ENCODE peak calls at places on chromosomes 12 and 14, in ten cellular contexts. One of them, this sample, is unnamed. For H3K36me3 and H3K4me1, the result is how much of the 10 kb centered on the place peaks cover.

GRCh38 chr12:107891967-107892366 is 117.5 kb downstream of the ASCL4 start:
- DNase-seq in left ventricle myocardium inferior: no peak
- DNase-seq in heart right ventricle: no peak
- DNase-seq in pancreas: no peak
- DNase-seq in cardiac muscle cell: peak
- DNase-seq in GM23248: peak
- DNase-seq in IMR-90: peak
- DNase-seq in HCT116: no peak
- DNase-seq in effector memory CD4-positive, alpha-beta T cell: no peak
- DNase-seq in endothelial cell of umbilical vein: peak
- DNase-seq in this sample: no peak

GRCh38 chr12:94597268-94597667 is 53.1 kb downstream of the TMCC3 start:
- DNase-seq in left ventricle myocardium inferior: no peak
- DNase-seq in heart right ventricle: no peak
- DNase-seq in pancreas: no peak
- DNase-seq in cardiac muscle cell: no peak
- DNase-seq in GM23248: no peak
- DNase-seq in IMR-90: no peak
- DNase-seq in HCT116: no peak
- DNase-seq in effector memory CD4-positive, alpha-beta T cell: no peak
- DNase-seq in endothelial cell of umbilical vein: no peak
- DNase-seq in this sample: no peak

GRCh38 chr12:104136577-104136976 is 1.4 kb downstream of the NFYB start:
- DNase-seq in left ventricle myocardium inferior: no peak
- DNase-seq in heart right ventricle: no peak
- DNase-seq in pancreas: no peak
- DNase-seq in cardiac muscle cell: peak
- DNase-seq in GM23248: peak
- DNase-seq in IMR-90: peak
- DNase-seq in HCT116: no peak
- DNase-seq in effector memory CD4-positive, alpha-beta T cell: no peak
- DNase-seq in endothelial cell of umbilical vein: peak
- DNase-seq in this sample: no peak

GRCh38 chr14:56244138-56244789 is 126.1 kb downstream of the PELI2 start:
- DNase-seq in left ventricle myocardium inferior: no peak
- DNase-seq in heart right ventricle: no peak
- DNase-seq in pancreas: no peak
- DNase-seq in cardiac muscle cell: peak
- DNase-seq in GM23248: peak
- DNase-seq in IMR-90: peak
- DNase-seq in HCT116: no peak
- DNase-seq in effector memory CD4-positive, alpha-beta T cell: no peak
- DNase-seq in endothelial cell of umbilical vein: no peak
- DNase-seq in this sample: no peak

GRCh38 chr12:8563383-8563782 is 22.7 kb upstream of the CLEC4E start:
- DNase-seq in left ventricle myocardium inferior: no peak
- DNase-seq in heart right ventricle: no peak
- DNase-seq in pancreas: no peak
- DNase-seq in cardiac muscle cell: no peak
- DNase-seq in GM23248: no peak
- DNase-seq in IMR-90: no peak
- DNase-seq in HCT116: no peak
- DNase-seq in effector memory CD4-positive, alpha-beta T cell: no peak
- DNase-seq in endothelial cell of umbilical vein: no peak
- DNase-seq in this sample: no peak

GRCh38 chr14:97978336-97978735 is 1181.2 kb downstream of the VRK1 start:
- DNase-seq in left ventricle myocardium inferior: peak
- DNase-seq in heart right ventricle: peak
- DNase-seq in pancreas: peak
- DNase-seq in cardiac muscle cell: no peak
- DNase-seq in GM23248: peak
- DNase-seq in IMR-90: no peak
- DNase-seq in HCT116: peak
- DNase-seq in effector memory CD4-positive, alpha-beta T cell: peak
- DNase-seq in endothelial cell of umbilical vein: no peak
- DNase-seq in this sample: peak

GRCh38 chr14:105161314-105161713 is 7.3 kb downstream of the JAG2 start:
- DNase-seq in left ventricle myocardium inferior: no peak
- DNase-seq in heart right ventricle: no peak
- DNase-seq in pancreas: no peak
- DNase-seq in cardiac muscle cell: no peak
- DNase-seq in GM23248: no peak
- DNase-seq in IMR-90: no peak
- DNase-seq in HCT116: no peak
- DNase-seq in effector memory CD4-positive, alpha-beta T cell: no peak
- DNase-seq in endothelial cell of umbilical vein: no peak
- DNase-seq in this sample: no peak

GRCh38 chr14:90756755-90757345 is 59.4 kb downstream of the TTC7B start:
- DNase-seq in left ventricle myocardium inferior: no peak
- DNase-seq in heart right ventricle: no peak
- DNase-seq in pancreas: no peak
- DNase-seq in cardiac muscle cell: no peak
- DNase-seq in GM23248: no peak
- DNase-seq in IMR-90: no peak
- DNase-seq in HCT116: no peak
- DNase-seq in effector memory CD4-positive, alpha-beta T cell: no peak
- DNase-seq in endothelial cell of umbilical vein: no peak
- DNase-seq in this sample: no peak

GRCh38 chr14:50039734-50040400 is 76.5 kb downstream of the VCPKMT start:
- DNase-seq in left ventricle myocardium inferior: peak
- DNase-seq in heart right ventricle: peak
- DNase-seq in pancreas: no peak
- DNase-seq in cardiac muscle cell: peak
- DNase-seq in GM23248: peak
- DNase-seq in IMR-90: no peak
- DNase-seq in HCT116: no peak
- DNase-seq in effector memory CD4-positive, alpha-beta T cell: no peak
- DNase-seq in endothelial cell of umbilical vein: no peak
- DNase-seq in this sample: no peak

GRCh38 chr12:76784600-76785051 is 20.7 kb downstream of the ZDHHC17 start:
- DNase-seq in left ventricle myocardium inferior: no peak
- DNase-seq in heart right ventricle: no peak
- DNase-seq in pancreas: no peak
- DNase-seq in cardiac muscle cell: peak
- DNase-seq in GM23248: peak
- DNase-seq in IMR-90: peak
- DNase-seq in HCT116: no peak
- DNase-seq in effector memory CD4-positive, alpha-beta T cell: no peak
- DNase-seq in endothelial cell of umbilical vein: no peak
- DNase-seq in this sample: no peak

GRCh38 chr14:105317546-105317945 is 3.0 kb downstream of the PACS2 start:
- DNase-seq in left ventricle myocardium inferior: peak
- DNase-seq in heart right ventricle: no peak
- DNase-seq in pancreas: peak
- DNase-seq in cardiac muscle cell: peak
- DNase-seq in GM23248: peak
- DNase-seq in IMR-90: peak
- DNase-seq in HCT116: no peak
- DNase-seq in effector memory CD4-positive, alpha-beta T cell: no peak
- DNase-seq in endothelial cell of umbilical vein: no peak
- DNase-seq in this sample: peak

GRCh38 chr12:63078911-63079310 is 72.1 kb downstream of the AVPR1A start:
- DNase-seq in left ventricle myocardium inferior: no peak
- DNase-seq in heart right ventricle: no peak
- DNase-seq in pancreas: no peak
- DNase-seq in cardiac muscle cell: no peak
- DNase-seq in GM23248: no peak
- DNase-seq in IMR-90: no peak
- DNase-seq in HCT116: no peak
- DNase-seq in effector memory CD4-positive, alpha-beta T cell: no peak
- DNase-seq in endothelial cell of umbilical vein: no peak
- DNase-seq in this sample: no peak

DNA sequence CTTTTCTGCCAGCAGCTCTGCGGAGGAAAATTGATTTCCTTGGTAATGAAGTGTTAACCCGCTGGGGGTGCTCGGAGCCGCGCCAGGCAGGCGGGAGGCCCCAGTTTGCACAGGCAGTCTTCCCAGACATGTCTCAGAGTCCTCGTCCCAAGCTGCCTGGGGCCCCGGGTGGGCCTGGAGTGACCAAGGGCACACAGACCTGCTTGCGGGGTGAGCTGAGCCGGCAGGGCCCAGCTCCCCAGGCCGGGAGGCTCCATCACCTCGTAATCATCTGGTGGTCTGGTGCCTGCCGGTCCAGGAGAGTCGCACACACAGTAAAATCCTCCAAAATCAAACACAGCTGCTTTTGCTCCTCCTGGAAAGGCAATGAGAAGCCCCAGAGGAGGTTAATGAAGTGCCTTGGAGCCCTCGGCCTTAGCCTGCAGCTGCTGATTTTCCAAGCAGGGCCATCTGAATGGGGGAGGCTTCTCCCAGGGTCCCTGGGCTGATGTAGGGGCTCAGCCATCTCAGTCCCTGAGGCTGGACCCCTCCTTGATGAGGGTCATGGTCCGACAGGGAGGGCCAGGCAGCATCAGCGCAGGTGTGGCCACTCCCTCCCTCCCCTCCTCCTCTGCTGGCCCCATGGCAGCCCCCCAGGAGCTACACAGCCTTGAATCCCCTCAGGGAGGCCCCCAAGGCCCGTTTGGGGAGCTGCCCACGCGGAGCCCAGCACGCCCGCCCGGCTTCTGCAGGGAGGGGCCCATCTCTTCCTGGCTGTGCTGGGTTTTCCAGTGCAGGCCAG is 39.4 kb upstream of the FBRSL1 start:
- DNase-seq in left ventricle myocardium inferior: no peak
- DNase-seq in heart right ventricle: no peak
- DNase-seq in pancreas: peak
- DNase-seq in cardiac muscle cell: no peak
- DNase-seq in GM23248: no peak
- DNase-seq in IMR-90: no peak
- DNase-seq in HCT116: no peak
- DNase-seq in effector memory CD4-positive, alpha-beta T cell: no peak
- DNase-seq in endothelial cell of umbilical vein: no peak
- DNase-seq in this sample: no peak
- H3K4me3 ChIP-seq in left ventricle myocardium inferior: no peak
- H3K4me3 ChIP-seq in heart right ventricle: no peak
- H3K4me3 ChIP-seq in pancreas: no peak
- H3K4me3 ChIP-seq in cardiac muscle cell: no peak
- H3K4me3 ChIP-seq in GM23248: no peak
- H3K4me3 ChIP-seq in IMR-90: no peak
- H3K4me3 ChIP-seq in HCT116: no peak
- H3K4me3 ChIP-seq in effector memory CD4-positive, alpha-beta T cell: no peak
- H3K4me3 ChIP-seq in endothelial cell of umbilical vein: no peak
- H3K4me3 ChIP-seq in this sample: no peak

GRCh38 chr14:103476065-103476464 is 46.6 kb downstream of the CKB start:
- DNase-seq in left ventricle myocardium inferior: no peak
- DNase-seq in heart right ventricle: no peak
- DNase-seq in pancreas: no peak
- DNase-seq in cardiac muscle cell: no peak
- DNase-seq in GM23248: no peak
- DNase-seq in IMR-90: no peak
- DNase-seq in HCT116: no peak
- DNase-seq in effector memory CD4-positive, alpha-beta T cell: no peak
- DNase-seq in endothelial cell of umbilical vein: no peak
- DNase-seq in this sample: no peak

GRCh38 chr14:103474893-103475292 is 47.7 kb downstream of the CKB start:
- DNase-seq in left ventricle myocardium inferior: no peak
- DNase-seq in heart right ventricle: no peak
- DNase-seq in pancreas: no peak
- DNase-seq in cardiac muscle cell: no peak
- DNase-seq in GM23248: no peak
- DNase-seq in IMR-90: no peak
- DNase-seq in HCT116: no peak
- DNase-seq in effector memory CD4-positive, alpha-beta T cell: no peak
- DNase-seq in endothelial cell of umbilical vein: no peak
- DNase-seq in this sample: no peak

GRCh38 chr14:103472939-103473338 is 49.7 kb downstream of the CKB start:
- DNase-seq in left ventricle myocardium inferior: no peak
- DNase-seq in heart right ventricle: no peak
- DNase-seq in pancreas: no peak
- DNase-seq in cardiac muscle cell: no peak
- DNase-seq in GM23248: no peak
- DNase-seq in IMR-90: no peak
- DNase-seq in HCT116: no peak
- DNase-seq in effector memory CD4-positive, alpha-beta T cell: no peak
- DNase-seq in endothelial cell of umbilical vein: no peak
- DNase-seq in this sample: no peak

GRCh38 chr14:103480595-103480994 is 42.0 kb downstream of the CKB start:
- DNase-seq in left ventricle myocardium inferior: no peak
- DNase-seq in heart right ventricle: no peak
- DNase-seq in pancreas: no peak
- DNase-seq in cardiac muscle cell: no peak
- DNase-seq in GM23248: no peak
- DNase-seq in IMR-90: no peak
- DNase-seq in HCT116: no peak
- DNase-seq in effector memory CD4-positive, alpha-beta T cell: no peak
- DNase-seq in endothelial cell of umbilical vein: no peak
- DNase-seq in this sample: no peak

DNA sequence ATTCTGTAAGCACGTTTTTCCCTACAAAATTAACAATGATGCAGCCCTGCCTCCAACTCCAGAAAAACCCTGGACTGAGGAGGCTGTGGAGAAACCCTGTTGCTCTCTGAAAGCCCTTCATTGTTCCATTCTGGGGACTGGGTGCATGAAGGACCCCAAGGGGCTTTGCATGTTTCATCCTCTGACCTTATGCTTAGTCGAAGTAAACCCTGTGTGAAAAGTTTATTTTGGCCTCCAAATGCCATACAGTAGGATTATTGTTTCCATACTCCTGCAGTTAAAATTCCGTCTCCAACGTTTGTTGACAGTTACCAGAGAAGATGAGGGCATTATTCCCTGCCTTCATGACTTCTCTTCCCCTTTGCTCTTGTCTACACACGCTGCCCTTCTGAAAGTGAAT is 46.0 kb downstream of the CKB start:
- DNase-seq in left ventricle myocardium inferior: no peak
- DNase-seq in heart right ventricle: no peak
- DNase-seq in pancreas: no peak
- DNase-seq in cardiac muscle cell: no peak
- DNase-seq in GM23248: no peak
- DNase-seq in IMR-90: no peak
- DNase-seq in HCT116: no peak
- DNase-seq in effector memory CD4-positive, alpha-beta T cell: no peak
- DNase-seq in endothelial cell of umbilical vein: no peak
- DNase-seq in this sample: no peak
- H3K36me3 ChIP-seq in left ventricle myocardium inferior: half or more
- H3K36me3 ChIP-seq in heart right ventricle: under half
- H3K36me3 ChIP-seq in pancreas: under half
- H3K36me3 ChIP-seq in cardiac muscle cell: half or more
- H3K36me3 ChIP-seq in GM23248: half or more
- H3K36me3 ChIP-seq in IMR-90: under half
- H3K36me3 ChIP-seq in HCT116: under half
- H3K36me3 ChIP-seq in effector memory CD4-positive, alpha-beta T cell: under half
- H3K36me3 ChIP-seq in endothelial cell of umbilical vein: under half
- H3K36me3 ChIP-seq in this sample: under half

GRCh38 chr12:46383654-46384450 is 11.3 kb upstream of the SLC38A2 start:
- DNase-seq in left ventricle myocardium inferior: peak
- DNase-seq in heart right ventricle: peak
- DNase-seq in pancreas: peak
- DNase-seq in cardiac muscle cell: peak
- DNase-seq in GM23248: peak
- DNase-seq in IMR-90: peak
- DNase-seq in HCT116: peak
- DNase-seq in effector memory CD4-positive, alpha-beta T cell: peak
- DNase-seq in endothelial cell of umbilical vein: peak
- DNase-seq in this sample: peak
- H3K4me1 ChIP-seq in left ventricle myocardium inferior: half or more
- H3K4me1 ChIP-seq in heart right ventricle: under half
- H3K4me1 ChIP-seq in pancreas: under half
- H3K4me1 ChIP-seq in cardiac muscle cell: under half
- H3K4me1 ChIP-seq in GM23248: half or more
- H3K4me1 ChIP-seq in IMR-90: under half
- H3K4me1 ChIP-seq in HCT116: half or more
- H3K4me1 ChIP-seq in effector memory CD4-positive, alpha-beta T cell: under half
- H3K4me1 ChIP-seq in endothelial cell of umbilical vein: half or more
- H3K4me1 ChIP-seq in this sample: under half

GRCh38 chr14:25150401-25150800 is 100.5 kb upstream of the STXBP6 start:
- DNase-seq in left ventricle myocardium inferior: no peak
- DNase-seq in heart right ventricle: no peak
- DNase-seq in pancreas: no peak
- DNase-seq in cardiac muscle cell: no peak
- DNase-seq in GM23248: peak
- DNase-seq in IMR-90: peak
- DNase-seq in HCT116: no peak
- DNase-seq in effector memory CD4-positive, alpha-beta T cell: no peak
- DNase-seq in endothelial cell of umbilical vein: no peak
- DNase-seq in this sample: no peak
- H3K4me3 ChIP-seq in left ventricle myocardium inferior: no peak
- H3K4me3 ChIP-seq in heart right ventricle: no peak
- H3K4me3 ChIP-seq in pancreas: no peak
- H3K4me3 ChIP-seq in cardiac muscle cell: no peak
- H3K4me3 ChIP-seq in GM23248: no peak
- H3K4me3 ChIP-seq in IMR-90: no peak
- H3K4me3 ChIP-seq in HCT116: no peak
- H3K4me3 ChIP-seq in effector memory CD4-positive, alpha-beta T cell: no peak
- H3K4me3 ChIP-seq in endothelial cell of umbilical vein: no peak
- H3K4me3 ChIP-seq in this sample: no peak

This sample was measured in aorta.